ENCODE peak calls at places on chromosome 22, in six cellular contexts. Z is stimulated activated CD4-positive, alpha-beta T cell treated with anti-CD3 and anti-CD28 coated beads, Interleukin-2, amount 100 ng/mL, for 48 hours; Q is SK-N-SH; A is colonic mucosa; J is left ventricle myocardium superior; K is anterior cingulate cortex. C is an unnamed sample.
A peak's percentile ranks its signal among the peaks of the same experiment; 100 is the strongest.

GRCh38 chr22:46714550-46714949 is 23.5 kb downstream of the CERK start:
- DNase-seq in J (no peak), A (no peak), Q (peak; percentile 67), Z (no peak), K (no peak), C (no peak)

GRCh38 chr22:41410311-41410751 is 28.6 kb downstream of the TEF start:
- DNase-seq in Z (no peak), A (no peak), J (peak; percentile 83), K (no peak), Q (no peak), C (no peak)

GRCh38 chr22:28978158-28978557 is 83.5 kb downstream of the C22orf31 start:
- DNase-seq in Q (no peak), Z (no peak), A (no peak), K (no peak), J (peak; percentile 44), C (peak; percentile 23)

GRCh38 chr22:17891427-17892167 is 117.3 kb upstream of the BID start:
- DNase-seq in K (no peak), J (peak; percentile 85), Z (no peak), A (peak; percentile 86), Q (peak; percentile 62), C (no peak)

GRCh38 chr22:28181332-28181731 is 262.3 kb upstream of the PITPNB start:
- DNase-seq in A (no peak), K (no peak), J (no peak), Q (no peak), Z (no peak), C (no peak)

GRCh38 chr22:37195921-37196320 is 7.9 kb upstream of the C1QTNF6 start:
- DNase-seq in Z (no peak), Q (no peak), K (no peak), A (no peak), J (no peak), C (no peak)

GRCh38 chr22:18952022-18952421 is 15.9 kb upstream of the PRODH start:
- DNase-seq in Q (no peak), Z (no peak), K (no peak), A (no peak), J (no peak), C (no peak)

GRCh38 chr22:42856179-42856864 is 751 bp downstream of the ARFGAP3 start:
- DNase-seq in Z (peak; percentile 32), J (peak; percentile 77), A (peak; percentile 62), K (no peak), Q (no peak), C (peak; percentile 92)

GRCh38 chr22:49724893-49725489 is 102.7 kb downstream of the BRD1 start:
- DNase-seq in K (peak; percentile 23), J (peak; percentile 77), A (peak; percentile 53), Z (peak; percentile 76), Q (peak; percentile 93), C (no peak)

GRCh38 chr22:41687901-41688364 is 734 bp downstream of the SNU13 start:
- DNase-seq in K (no peak), Z (no peak), A (no peak), Q (peak; percentile 27), J (peak; percentile 34), C (no peak)

GRCh38 chr22:39778055-39778454 is 115.5 kb downstream of the ENTHD1 start:
- DNase-seq in Q (no peak), Z (no peak), J (no peak), K (no peak), A (no peak), C (no peak)

GRCh38 chr22:50105529-50106100 is 15.8 kb downstream of the MOV10L1 start:
- DNase-seq in Q (no peak), A (no peak), Z (no peak), J (no peak), K (no peak), C (no peak)

GRCh38 chr22:39316440-39317083 is 2.9 kb downstream of the RPL3 start:
- DNase-seq in K (peak; percentile 39), A (peak; percentile 80), Z (peak; percentile 70), J (peak; percentile 72), Q (peak; percentile 57), C (peak; percentile 94)

GRCh38 chr22:18078329-18079041 is 695 bp downstream of the PEX26 start:
- DNase-seq in K (no peak), Z (peak; percentile 36), A (peak; percentile 70), Q (peak; percentile 63), J (no peak), C (no peak)

GRCh38 chr22:48884786-48885185 is 942.9 kb downstream of the BRD1 start:
- DNase-seq in Z (no peak), K (no peak), J (peak; percentile 10), Q (no peak), A (no peak), C (no peak)

GRCh38 chr22:37416389-37416788 is 10.9 kb downstream of the ELFN2 start:
- DNase-seq in A (no peak), Q (no peak), K (no peak), J (no peak), Z (no peak), C (no peak)

C was measured in lower leg skin.